ENCODE peak calls at places on chromosomes 16 and 17, in five cellular contexts. R, P, M, W and Q are unnamed samples.
A peak's percentile ranks its signal among the peaks of the same experiment; 100 is the strongest.

GRCh38 chr17:82950525-82951102 is 110.8 kb upstream of the ZNF750 start:
- DNase-seq in R (no peak), P (no peak), M (no peak), W (no peak), Q (no peak)

GRCh38 chr16:67000384-67001158 is 12.2 kb downstream of the CES4A start:
- DNase-seq in R (peak; percentile 41), P (peak; percentile 55), M (peak; percentile 52), W (no peak), Q (no peak)

GRCh38 chr17:16478693-16479092 is 13.3 kb downstream of the LRRC75A start:
- DNase-seq in R (no peak), P (no peak), M (peak; percentile 58), W (no peak), Q (no peak)

GRCh38 chr16:89924925-89925307 is 1.8 kb downstream of the TUBB3 start:
- DNase-seq in R (no peak), P (no peak), M (peak; percentile 22), W (no peak), Q (no peak)

GRCh38 chr17:12927541-12928425 is 90.0 kb downstream of the ELAC2 start:
- DNase-seq in R (no peak), P (no peak), M (peak; percentile 8), W (peak; percentile 10), Q (no peak)

GRCh38 chr17:50206604-50207293 is 5.3 kb upstream of the COL1A1 start:
- DNase-seq in R (no peak), P (peak; percentile 10), M (peak; percentile 85), W (peak; percentile 57), Q (no peak)

GRCh38 chr16:88264641-88265285 is 118.0 kb upstream of the ZNF469 start:
- DNase-seq in R (no peak), P (peak; percentile 51), M (peak; percentile 93), W (peak; percentile 26), Q (no peak)

GRCh38 chr16:48608452-48608851 is 1.5 kb downstream of the N4BP1 start:
- DNase-seq in R (peak; percentile 12), P (no peak), M (peak; percentile 51), W (no peak), Q (no peak)

GRCh38 chr16:27382187-27382855 is 19.7 kb upstream of the IL21R start:
- DNase-seq in R (no peak), P (no peak), M (no peak), W (no peak), Q (no peak)

GRCh38 chr16:83481589-83481988 is 326.2 kb upstream of the HSBP1 start:
- DNase-seq in R (no peak), P (no peak), M (no peak), W (no peak), Q (no peak)

GRCh38 chr17:7327056-7327455 is 2.1 kb downstream of the NEURL4 start:
- DNase-seq in R (no peak), P (no peak), M (no peak), W (no peak), Q (no peak)

GRCh38 chr16:20903116-20903888 is 2.7 kb downstream of the LYRM1 start:
- DNase-seq in R (no peak), P (no peak), M (no peak), W (no peak), Q (no peak)